ENCODE peak calls at places on chromosome 13, in nine cellular contexts. E, D, C, Y, R, V, G, U and A are unnamed samples.

GRCh38 chr13:73059460-73060250 is 850 bp downstream of the KLF5 start:
- DNase-seq in G (peak; percentile 10), C (peak; percentile 81), V (peak; percentile 54), R (peak; percentile 87), Y (no peak), D (peak; percentile 87), E (peak; percentile 36), U (no peak), A (peak; percentile 91)

GRCh38 chr13:40772765-40773473 is 1.9 kb upstream of the MRPS31 start:
- DNase-seq in Y (no peak), U (no peak), V (no peak), D (no peak), R (no peak), C (peak; percentile 33), E (no peak), G (no peak), A (no peak)

GRCh38 chr13:44308352-44308751 is 65.3 kb upstream of the SERP2 start:
- DNase-seq in U (no peak), Y (no peak), E (no peak), D (no peak), V (no peak), R (no peak), G (no peak), C (no peak), A (no peak)

GRCh38 chr13:93786846-93787245 is 560.2 kb downstream of the GPC6 start:
- DNase-seq in E (no peak), G (no peak), C (no peak), Y (no peak), V (no peak), D (no peak), R (no peak), U (no peak), A (no peak)

GRCh38 chr13:51066091-51066831 is 44.8 kb downstream of the C13orf42 start:
- DNase-seq in E (peak; percentile 69), U (no peak), G (peak; percentile 4), C (no peak), V (no peak), D (no peak), Y (no peak), R (no peak), A (peak; percentile 45)

GRCh38 chr13:47901451-47901850 is 99.6 kb downstream of the SUCLA2 start:
- DNase-seq in Y (no peak), U (no peak), G (peak; percentile 37), E (peak; percentile 76), R (peak; percentile 13), V (no peak), C (no peak), D (no peak), A (peak; percentile 80)

GRCh38 chr13:112078879-112079526 is 12.1 kb downstream of the SOX1 start:
- DNase-seq in G (no peak), D (no peak), C (no peak), U (no peak), Y (no peak), V (no peak), E (no peak), R (peak; percentile 39), A (peak; percentile 82)

GRCh38 chr13:97267418-97268059 is 45.4 kb downstream of the MBNL2 start:
- DNase-seq in D (no peak), V (no peak), G (no peak), C (no peak), Y (no peak), E (peak; percentile 44), R (peak; percentile 18), U (no peak), A (peak; percentile 88)

GRCh38 chr13:45456196-45456972 is 8.4 kb upstream of the COG3 start:
- DNase-seq in V (no peak), D (no peak), Y (no peak), G (peak; percentile 69), C (no peak), E (peak; percentile 64), R (no peak), U (no peak), A (no peak)

GRCh38 chr13:51467730-51468129 is 14.9 kb upstream of the INTS6 start:
- DNase-seq in C (no peak), E (no peak), D (no peak), R (no peak), G (no peak), V (no peak), U (no peak), Y (no peak), A (no peak)

GRCh38 chr13:99310382-99311031 is 3.3 kb upstream of the GPR183 start:
- DNase-seq in U (no peak), V (no peak), E (peak; percentile 86), R (no peak), C (no peak), Y (no peak), G (peak; percentile 93), D (no peak), A (no peak)
- H3K4me1 ChIP-seq in U (peaks cover 10% of the 10 kb centered on the region), V (no peaks in the 10 kb centered on the region), E (peaks cover 28% of the 10 kb centered on the region), R (peaks cover 5% of the 10 kb centered on the region), C (peaks cover 24% of the 10 kb centered on the region), Y (peaks cover 65% of the 10 kb centered on the region), G (peaks cover 22% of the 10 kb centered on the region), D (peaks cover 4% of the 10 kb centered on the region), A (peaks cover 17% of the 10 kb centered on the region)

GRCh38 chr13:26660761-26661160 is 99.8 kb downstream of the GPR12 start:
- DNase-seq in V (no peak), R (no peak), Y (no peak), U (no peak), D (no peak), E (no peak), G (no peak), C (no peak), A (no peak)
- H3K4me1 ChIP-seq in V (no peaks in the 10 kb centered on the region), R (peaks cover 45% of the 10 kb centered on the region), Y (no peaks in the 10 kb centered on the region), U (no peaks in the 10 kb centered on the region), D (no peaks in the 10 kb centered on the region), E (no peaks in the 10 kb centered on the region), G (peaks cover 6% of the 10 kb centered on the region), C (no peaks in the 10 kb centered on the region), A (peaks cover 4% of the 10 kb centered on the region)

DNA sequence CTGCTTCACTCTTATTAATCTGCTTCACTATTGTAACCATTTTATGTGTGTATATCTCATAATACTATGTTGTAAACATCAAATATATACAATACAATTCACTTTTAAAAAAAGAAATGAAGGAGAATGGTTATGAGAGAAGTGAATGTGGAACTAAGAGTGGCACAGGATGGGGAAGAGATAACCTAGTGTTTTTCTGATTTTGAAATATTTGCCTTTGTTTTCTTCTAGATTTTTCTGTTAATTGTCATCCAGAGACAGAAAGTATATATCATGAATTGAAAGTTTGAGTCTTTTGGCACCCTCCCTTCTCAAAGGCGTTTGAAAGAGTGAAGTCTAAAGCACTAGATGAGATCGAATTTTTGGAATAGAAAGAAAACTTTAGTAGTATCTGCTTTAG is 2.8 kb downstream of the DNAJC3 start:
- DNase-seq in V (no peak), D (no peak), C (no peak), R (no peak), U (no peak), G (no peak), Y (no peak), E (no peak), A (no peak)
- H3K4me1 ChIP-seq in V (peaks cover 41% of the 10 kb centered on the region), D (peaks cover 1% of the 10 kb centered on the region), C (peaks cover 9% of the 10 kb centered on the region), R (peaks cover 23% of the 10 kb centered on the region), U (peaks cover 4% of the 10 kb centered on the region), G (peaks cover 2% of the 10 kb centered on the region), Y (peaks cover 16% of the 10 kb centered on the region), E (peaks cover 2% of the 10 kb centered on the region), A (no peaks in the 10 kb centered on the region)

GRCh38 chr13:30421093-30422055 is 919 bp upstream of the UBE2L5 start:
- DNase-seq in G (peak; percentile 80), V (peak; percentile 74), E (peak; percentile 87), C (peak; percentile 88), U (peak; percentile 37), Y (peak; percentile 9), D (peak; percentile 95), R (peak; percentile 90), A (peak; percentile 87)

GRCh38 chr13:30422056-30422914 is at the start of gene UBE2L5:
- DNase-seq in V (peak; percentile 78), R (peak; percentile 92), E (peak; percentile 85), G (peak; percentile 74), U (peak; percentile 37), Y (peak; percentile 58), C (peak; percentile 90), D (peak; percentile 92), A (peak; percentile 95)

GRCh38 chr13:30429235-30429634 is 6.9 kb downstream of the UBE2L5 start:
- DNase-seq in E (no peak), Y (no peak), D (no peak), V (no peak), U (no peak), G (no peak), R (no peak), C (no peak), A (no peak)

GRCh38 chr13:30418886-30419459 is 3.3 kb upstream of the UBE2L5 start:
- DNase-seq in D (no peak), V (peak; percentile 54), E (no peak), G (no peak), R (no peak), C (no peak), U (no peak), Y (no peak), A (no peak)

DNA sequence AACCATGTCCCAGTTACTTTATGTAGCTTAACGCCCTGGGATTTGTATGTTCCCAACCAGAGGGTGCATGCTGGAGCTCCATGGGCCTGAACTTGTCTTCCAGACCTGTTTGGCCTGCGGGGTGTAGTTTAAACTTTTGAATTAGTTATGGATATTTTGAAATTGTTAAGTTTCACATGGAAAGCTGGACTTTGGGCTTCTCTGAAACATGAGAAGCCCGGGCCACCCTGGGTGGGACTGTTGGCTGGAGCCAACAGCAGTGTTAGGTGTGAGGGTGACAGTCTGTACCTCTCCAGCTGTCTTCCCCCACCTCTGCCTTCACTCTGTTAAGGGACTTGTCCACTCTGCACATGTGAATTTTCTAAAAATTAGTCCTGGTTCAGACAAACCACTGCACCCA is 1.6 kb downstream of the UBE2L5 start:
- DNase-seq in C (no peak), U (no peak), G (no peak), V (no peak), D (no peak), Y (no peak), E (no peak), R (no peak), A (no peak)
- H3K4me1 ChIP-seq in C (peaks cover 5% of the 10 kb centered on the region), U (no peaks in the 10 kb centered on the region), G (peaks cover 5% of the 10 kb centered on the region), V (peaks cover 41% of the 10 kb centered on the region), D (no peaks in the 10 kb centered on the region), Y (no peaks in the 10 kb centered on the region), E (peaks cover 5% of the 10 kb centered on the region), R (peaks cover 3% of the 10 kb centered on the region), A (no peaks in the 10 kb centered on the region)